ENCODE peak calls at places on chromosomes 13 and 19, in ten cellular contexts. W is lower lobe of right lung, V is iPS-NIHi11, A is cardiac muscle cell, Q is nephron progenitor cell, P is RWPE1, O is fibroblast of pulmonary artery, J is T-helper 9 cell, D is iris pigment epithelial cell, E is Calu3. Z is an unnamed sample.

GRCh38 chr19:2144190-2144589 is 7.2 kb downstream of the AP3D1 start:
- DNase-seq in W (no peak), V (no peak), A (no peak), Q (no peak), P (no peak), O (no peak), J (no peak), D (no peak), E (no peak), Z (no peak)

GRCh38 chr19:44757735-44758505 is 9.4 kb downstream of the BCL3 start:
- DNase-seq in W (peak; percentile 80), V (peak; percentile 78), A (peak; percentile 77), Q (peak; percentile 77), P (no peak), O (peak; percentile 56), J (no peak), D (peak; percentile 74), E (no peak), Z (no peak)

GRCh38 chr13:113802761-113803160 is 43.7 kb downstream of the TMEM255B start:
- DNase-seq in W (no peak), V (no peak), A (no peak), Q (no peak), P (no peak), O (no peak), J (no peak), D (no peak), E (no peak), Z (no peak)

GRCh38 chr19:790971-791604 is 6.2 kb upstream of the PTBP1 start:
- DNase-seq in W (no peak), V (no peak), A (no peak), Q (no peak), P (no peak), O (no peak), J (no peak), D (no peak), E (no peak), Z (no peak)

GRCh38 chr19:49150106-49150943 is 4.9 kb downstream of the HRC start:
- DNase-seq in W (peak; percentile 87), V (peak; percentile 79), A (peak; percentile 87), Q (peak; percentile 93), P (peak; percentile 84), O (peak; percentile 72), J (peak; percentile 30), D (peak; percentile 79), E (peak; percentile 88), Z (peak; percentile 94)

GRCh38 chr13:79434578-79434977 is 28.5 kb upstream of the RBM26 start:
- DNase-seq in W (no peak), V (no peak), A (peak; percentile 56), Q (no peak), P (no peak), O (peak; percentile 57), J (no peak), D (peak; percentile 51), E (no peak), Z (no peak)

GRCh38 chr19:39130337-39131254 is 5.0 kb downstream of the PAK4 start:
- DNase-seq in W (no peak), V (no peak), A (no peak), Q (no peak), P (no peak), O (no peak), J (no peak), D (no peak), E (no peak), Z (no peak)

GRCh38 chr19:41409288-41409687 is 11.7 kb downstream of the BCKDHA start:
- DNase-seq in W (peak; percentile 56), V (no peak), A (peak; percentile 54), Q (no peak), P (peak; percentile 43), O (peak; percentile 51), J (no peak), D (peak; percentile 61), E (peak; percentile 71), Z (peak; percentile 55)

GRCh38 chr13:23731709-23732108 is 157.5 kb downstream of the MIPEP start:
- DNase-seq in W (no peak), V (no peak), A (no peak), Q (no peak), P (no peak), O (no peak), J (no peak), D (no peak), E (no peak), Z (no peak)

GRCh38 chr19:16216744-16217670 is 19.3 kb downstream of the AP1M1 start:
- DNase-seq in W (no peak), V (no peak), A (no peak), Q (no peak), P (no peak), O (no peak), J (no peak), D (no peak), E (no peak), Z (no peak)

GRCh38 chr13:114146629-114147028 is 14.2 kb upstream of the RASA3 start:
- DNase-seq in W (no peak), V (peak; percentile 77), A (no peak), Q (no peak), P (no peak), O (no peak), J (no peak), D (no peak), E (no peak), Z (no peak)

GRCh38 chr19:10402441-10403038 is 802 bp downstream of the CDC37 start:
- DNase-seq in W (peak; percentile 68), V (no peak), A (peak; percentile 59), Q (no peak), P (no peak), O (peak; percentile 55), J (no peak), D (peak; percentile 38), E (no peak), Z (peak; percentile 61)

GRCh38 chr19:3898426-3898825 is 17.9 kb downstream of the ATCAY start:
- DNase-seq in W (no peak), V (no peak), A (no peak), Q (no peak), P (no peak), O (no peak), J (no peak), D (no peak), E (no peak), Z (no peak)

GRCh38 chr13:68304287-68304893 is 1074.3 kb upstream of the PCDH9 start:
- DNase-seq in W (no peak), V (peak; percentile 27), A (peak; percentile 3), Q (no peak), P (peak; percentile 37), O (peak; percentile 19), J (no peak), D (peak; percentile 29), E (peak; percentile 0), Z (no peak)

GRCh38 chr13:27450921-27451461 is 627 bp upstream of the MTIF3 start:
- DNase-seq in W (peak; percentile 68), V (peak; percentile 46), A (peak; percentile 53), Q (peak; percentile 54), P (peak; percentile 61), O (peak; percentile 49), J (peak; percentile 44), D (peak; percentile 47), E (peak; percentile 22), Z (peak; percentile 57)

GRCh38 chr19:44850641-44851109 is 4.6 kb downstream of the NECTIN2 start:
- DNase-seq in W (no peak), V (no peak), A (no peak), Q (peak; percentile 17), P (no peak), O (no peak), J (no peak), D (no peak), E (no peak), Z (no peak)

GRCh38 chr13:24339937-24340607 is 30.7 kb downstream of the C1QTNF9 start:
- DNase-seq in W (no peak), V (no peak), A (no peak), Q (no peak), P (no peak), O (no peak), J (no peak), D (no peak), E (no peak), Z (no peak)

GRCh38 chr13:35771898-35772297 is 295.4 kb upstream of the MAB21L1 start:
- DNase-seq in W (no peak), V (peak; percentile 35), A (peak; percentile 34), Q (no peak), P (peak; percentile 73), O (peak; percentile 64), J (no peak), D (peak; percentile 97), E (no peak), Z (no peak)

GRCh38 chr13:36712290-36712689 is 38.5 kb downstream of the SERTM1 start:
- DNase-seq in W (no peak), V (no peak), A (no peak), Q (no peak), P (no peak), O (no peak), J (no peak), D (no peak), E (no peak), Z (no peak)

GRCh38 chr13:109180905-109181425 is 551.6 kb downstream of the MYO16 start:
- DNase-seq in W (no peak), V (no peak), A (peak; percentile 65), Q (no peak), P (no peak), O (peak; percentile 68), J (no peak), D (peak; percentile 98), E (no peak), Z (no peak)

GRCh38 chr19:48967346-48968178 is 2.5 kb downstream of the FTL start:
- DNase-seq in W (peak; percentile 77), V (no peak), A (peak; percentile 86), Q (no peak), P (no peak), O (peak; percentile 90), J (no peak), D (peak; percentile 65), E (no peak), Z (no peak)

GRCh38 chr13:50780201-50781015 is 63.1 kb downstream of the DLEU7 start:
- DNase-seq in W (no peak), V (no peak), A (peak; percentile 29), Q (no peak), P (no peak), O (no peak), J (no peak), D (no peak), E (no peak), Z (no peak)

GRCh38 chr19:34459614-34460013 is 21.9 kb upstream of the WTIP start:
- DNase-seq in W (no peak), V (no peak), A (no peak), Q (no peak), P (no peak), O (no peak), J (no peak), D (no peak), E (peak; percentile 69), Z (no peak)

GRCh38 chr13:51785592-51786424 is 18.2 kb downstream of the DHRS12 start:
- DNase-seq in W (no peak), V (no peak), A (peak; percentile 69), Q (no peak), P (no peak), O (peak; percentile 51), J (no peak), D (no peak), E (no peak), Z (peak; percentile 26)

GRCh38 chr13:96020155-96020575 is 33.0 kb downstream of the UGGT2 start:
- DNase-seq in W (no peak), V (peak; percentile 51), A (peak; percentile 84), Q (peak; percentile 23), P (peak; percentile 50), O (peak; percentile 88), J (no peak), D (peak; percentile 82), E (peak; percentile 23), Z (peak; percentile 55)

GRCh38 chr19:54325194-54325621 is 12.2 kb upstream of the LILRA5 start:
- DNase-seq in W (no peak), V (peak; percentile 66), A (peak; percentile 56), Q (peak; percentile 40), P (peak; percentile 42), O (peak; percentile 62), J (peak; percentile 42), D (peak; percentile 29), E (peak; percentile 56), Z (peak; percentile 29)

GRCh38 chr19:11264452-11265176 is 2.3 kb upstream of the DOCK6 start:
- DNase-seq in W (peak; percentile 89), V (peak; percentile 83), A (no peak), Q (no peak), P (peak; percentile 68), O (no peak), J (no peak), D (peak; percentile 20), E (peak; percentile 90), Z (peak; percentile 92)

GRCh38 chr19:6648141-6648715 is 21.7 kb downstream of the TNFSF14 start:
- DNase-seq in W (no peak), V (no peak), A (no peak), Q (no peak), P (no peak), O (no peak), J (no peak), D (no peak), E (no peak), Z (no peak)